ENCODE peak calls at places on chromosomes 6 and 20, in five cellular contexts. A is fibroblast of the aortic adventitia, F is epithelial cell of esophagus, U is SK-N-SH, B is Peyer's patch. W is an unnamed sample.
A peak's percentile ranks its signal among the peaks of the same experiment; 100 is the strongest.

GRCh38 chr6:80769101-80769500 is 662.6 kb downstream of the BCKDHB start:
- DNase-seq in A (peak; percentile 86), F (no peak), U (no peak), B (no peak), W (no peak)

GRCh38 chr6:93418113-93418447 is 1.3 kb downstream of the EPHA7 start:
- DNase-seq in A (no peak), F (no peak), U (no peak), B (no peak), W (no peak)

GRCh38 chr6:105993341-105993740 is 92.8 kb upstream of the PRDM1 start:
- DNase-seq in A (no peak), F (no peak), U (no peak), B (no peak), W (no peak)

GRCh38 chr6:65570340-65570739 is 136.7 kb downstream of the EYS start:
- DNase-seq in A (no peak), F (no peak), U (no peak), B (no peak), W (no peak)

GRCh38 chr20:13095013-13095412 is 86.2 kb downstream of the SPTLC3 start:
- DNase-seq in A (no peak), F (no peak), U (no peak), B (no peak), W (no peak)

GRCh38 chr6:85344996-85345395 is 104.9 kb upstream of the NT5E start:
- DNase-seq in A (no peak), F (peak; percentile 93), U (no peak), B (no peak), W (no peak)

GRCh38 chr6:41527721-41528408 is 18.3 kb upstream of the FOXP4 start:
- DNase-seq in A (peak; percentile 39), F (no peak), U (no peak), B (no peak), W (no peak)

GRCh38 chr6:55950071-55950814 is 74.9 kb upstream of the BMP5 start:
- DNase-seq in A (no peak), F (no peak), U (no peak), B (no peak), W (no peak)

GRCh38 chr20:36546111-36546736 is 4.9 kb downstream of the MYL9 start:
- DNase-seq in A (no peak), F (no peak), U (no peak), B (no peak), W (no peak)

GRCh38 chr20:7031222-7031621 is 263.7 kb downstream of the BMP2 start:
- DNase-seq in A (peak; percentile 9), F (no peak), U (peak; percentile 1), B (no peak), W (no peak)

GRCh38 chr20:41072099-41072798 is 43.6 kb downstream of the TOP1 start:
- DNase-seq in A (peak; percentile 89), F (peak; percentile 73), U (no peak), B (no peak), W (no peak)

GRCh38 chr20:21693322-21693721 is 12.1 kb upstream of the PAX1 start:
- DNase-seq in A (no peak), F (no peak), U (no peak), B (no peak), W (no peak)

GRCh38 chr6:157806496-157807215 is 16.4 kb upstream of the SNX9 start:
- DNase-seq in A (no peak), F (no peak), U (no peak), B (no peak), W (no peak)

GRCh38 chr6:56241106-56241812 is 6.1 kb downstream of the COL21A1 start:
- DNase-seq in A (no peak), F (no peak), U (no peak), B (no peak), W (no peak)

GRCh38 chr6:102619585-102619984 is 1226.1 kb downstream of the GRIK2 start:
- DNase-seq in A (peak; percentile 2), F (peak; percentile 35), U (peak; percentile 10), B (no peak), W (no peak)
- TF ChIP-seq CTCF in A (no peak), F (peak; percentile 63), U (peak; percentile 72), B (no peak), W (no peak)

DNA sequence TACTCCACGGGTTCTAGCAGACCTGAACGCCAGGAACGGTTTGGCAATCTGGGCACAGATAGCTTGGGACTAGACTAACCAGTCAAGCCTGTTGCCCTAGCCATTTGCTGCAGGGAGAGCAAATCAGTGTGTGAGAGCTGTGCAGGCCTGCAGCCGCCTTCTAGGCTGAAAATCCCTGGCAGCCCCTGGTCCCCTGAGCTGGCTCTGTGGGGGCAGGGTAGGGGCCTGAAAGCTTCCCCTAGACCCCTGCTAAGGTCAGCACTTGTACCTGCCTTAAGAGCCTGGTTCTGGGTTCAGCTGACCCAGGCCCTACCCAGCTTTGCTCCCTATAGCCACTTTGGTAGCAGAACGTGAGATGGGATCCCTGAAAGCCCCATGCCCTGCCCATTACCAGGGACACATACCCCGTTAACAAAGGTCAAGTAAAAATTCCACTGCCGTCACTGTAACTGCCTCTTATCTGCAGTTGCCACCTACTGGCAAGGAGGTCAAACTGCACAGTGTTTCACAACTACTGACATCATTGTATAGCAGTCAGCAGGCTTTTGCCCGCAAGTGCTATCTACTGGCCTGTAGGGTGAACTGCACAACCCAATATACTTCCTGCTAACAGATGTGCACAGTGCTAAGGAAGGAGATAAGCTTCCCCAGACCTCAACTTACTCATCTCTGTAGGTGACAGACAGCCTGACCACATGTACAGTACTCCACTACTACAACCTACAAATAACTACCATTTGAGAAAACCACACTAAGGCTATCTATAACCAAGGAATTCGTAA is 95.1 kb upstream of the OLIG3 start:
- DNase-seq in A (peak; percentile 28), F (peak; percentile 77), U (peak; percentile 29), B (no peak), W (no peak)
- TF ChIP-seq CTCF in A (peak; percentile 37), F (peak; percentile 64), U (peak; percentile 48), B (peak; percentile 75), W (peak; percentile 38)

DNA sequence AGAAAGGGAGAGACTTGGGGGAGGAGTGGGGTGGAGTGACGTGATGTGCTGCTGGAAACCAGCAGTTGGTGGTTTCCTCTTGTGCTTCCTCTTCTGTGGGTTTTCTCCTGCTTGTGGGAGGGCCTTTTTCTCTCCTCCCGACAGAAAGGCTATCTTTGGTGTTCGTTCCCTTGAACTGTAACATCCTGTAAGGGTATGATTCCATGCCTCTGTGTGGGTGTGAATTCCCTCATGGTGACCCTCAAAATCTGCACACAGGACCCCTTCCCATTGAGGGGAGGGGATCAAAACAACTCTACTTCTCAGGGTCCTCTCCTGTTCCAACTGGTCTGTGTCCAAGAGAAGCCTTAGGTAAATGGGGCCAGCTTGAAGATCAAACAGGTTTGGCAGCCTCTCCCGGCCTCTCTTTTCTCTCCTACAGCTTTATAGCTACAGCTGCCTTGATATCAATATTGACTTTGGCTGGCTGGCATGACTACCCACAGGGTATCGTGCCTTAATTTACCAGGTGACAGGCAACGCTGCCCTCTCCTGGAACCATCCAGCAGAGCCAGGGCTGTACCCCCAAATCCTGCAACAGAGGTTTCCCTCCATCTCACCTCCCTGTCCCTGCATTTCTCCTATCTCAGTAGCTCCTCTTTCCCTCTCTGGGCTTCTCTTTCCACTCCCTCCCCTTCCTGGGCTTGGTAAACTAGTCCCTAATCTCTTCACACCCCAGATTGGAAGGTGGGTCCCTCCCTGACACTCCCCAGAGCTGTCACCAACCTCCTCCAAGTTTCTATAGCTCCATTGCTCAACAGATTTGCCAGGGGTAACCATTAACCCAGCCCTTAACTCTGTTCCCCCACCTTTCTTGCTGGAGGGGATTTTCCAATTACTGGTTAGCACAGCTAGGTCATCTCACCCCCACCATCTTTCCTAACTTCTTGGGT is 1.5 kb upstream of the MSH5 start:
- DNase-seq in A (peak; percentile 82), F (peak; percentile 81), U (no peak), B (peak; percentile 79), W (no peak)
- TF ChIP-seq CTCF in A (peak; percentile 35), F (peak; percentile 26), U (peak; percentile 55), B (peak; percentile 35), W (peak; percentile 11)

GRCh38 chr6:169177516-169178196 is 76.0 kb downstream of the THBS2 start:
- DNase-seq in A (no peak), F (no peak), U (no peak), B (no peak), W (no peak)
- TF ChIP-seq CTCF in A (peak; percentile 13), F (no peak), U (no peak), B (no peak), W (no peak)

GRCh38 chr20:4227085-4227821 is 211.9 kb upstream of the RNF24 start:
- DNase-seq in A (peak; percentile 47), F (peak; percentile 53), U (no peak), B (no peak), W (no peak)
- TF ChIP-seq CTCF in A (peak; percentile 51), F (peak; percentile 35), U (peak; percentile 69), B (peak; percentile 48), W (no peak)

GRCh38 chr6:126060400-126060799 is 74.1 kb downstream of the TRMT11 start:
- DNase-seq in A (no peak), F (no peak), U (no peak), B (no peak), W (no peak)
- TF ChIP-seq CTCF in A (no peak), F (no peak), U (no peak), B (no peak), W (no peak)

DNA sequence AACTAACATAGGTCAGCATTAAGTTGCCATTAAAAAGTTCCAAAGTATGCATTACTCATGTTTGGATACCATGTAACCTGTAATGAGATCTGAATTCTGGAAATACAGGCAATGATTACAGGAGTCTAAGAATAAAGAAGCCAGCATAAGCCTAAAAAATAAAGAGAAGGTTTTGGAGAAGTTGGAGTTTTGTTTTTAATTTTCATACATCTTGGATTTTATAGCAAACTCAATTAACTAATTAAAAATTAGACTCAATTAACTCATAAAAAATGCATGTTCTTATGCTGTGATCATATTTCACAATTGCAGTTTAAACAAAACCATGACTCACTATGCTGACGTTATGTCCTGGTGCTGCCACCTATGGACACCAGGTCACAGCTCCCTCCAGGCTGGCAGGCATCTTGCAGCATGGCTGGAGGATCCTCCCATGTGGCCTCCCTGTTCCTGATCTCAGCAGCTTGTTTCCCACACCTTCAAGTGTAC is 648.8 kb upstream of the AGPAT4 start:
- DNase-seq in A (no peak), F (peak; percentile 67), U (peak; percentile 69), B (no peak), W (peak; percentile 44)
- TF ChIP-seq CTCF in A (no peak), F (peak; percentile 50), U (no peak), B (peak; percentile 66), W (no peak)

DNA sequence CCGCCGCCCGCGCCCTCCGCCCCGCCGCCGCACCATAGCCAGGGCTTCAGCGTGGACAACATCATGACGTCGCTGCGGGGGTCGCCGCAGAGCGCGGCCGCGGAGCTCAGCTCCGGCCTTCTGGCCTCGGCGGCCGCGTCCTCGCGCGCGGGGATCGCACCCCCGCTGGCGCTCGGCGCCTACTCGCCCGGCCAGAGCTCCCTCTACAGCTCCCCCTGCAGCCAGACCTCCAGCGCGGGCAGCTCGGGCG is 1.5 kb downstream of the FOXC1 start:
- DNase-seq in A (peak; percentile 39), F (peak; percentile 57), U (peak; percentile 86), B (no peak), W (no peak)
- TF ChIP-seq CTCF in A (peak; percentile 34), F (peak; percentile 20), U (no peak), B (no peak), W (no peak)

GRCh38 chr6:33828764-33829731 is 25.2 kb upstream of the MLN start:
- DNase-seq in A (peak; percentile 21), F (no peak), U (peak; percentile 72), B (no peak), W (no peak)

GRCh38 chr6:33830635-33831240 is 26.9 kb upstream of the MLN start:
- DNase-seq in A (no peak), F (no peak), U (no peak), B (no peak), W (no peak)

GRCh38 chr6:33827546-33828451 is 24.0 kb upstream of the MLN start:
- DNase-seq in A (no peak), F (no peak), U (peak; percentile 46), B (no peak), W (no peak)

GRCh38 chr6:33826537-33826936 is 22.7 kb upstream of the MLN start:
- DNase-seq in A (no peak), F (no peak), U (no peak), B (no peak), W (no peak)

GRCh38 chr6:33828452-33828763 is 24.6 kb upstream of the MLN start:
- DNase-seq in A (no peak), F (no peak), U (no peak), B (no peak), W (no peak)
- TF ChIP-seq CTCF in A (no peak), F (no peak), U (no peak), B (no peak), W (no peak)